ENCODE peak calls at places on chromosomes 1 and 21, in five cellular contexts. C, Y, X, R and N are unnamed samples.

GRCh38 chr1:160781129-160781808 is 14.7 kb upstream of the LY9 start:
- DNase-seq in C (no peak), X (no peak), Y (peak; percentile 76), R (peak; percentile 80), N (no peak)

GRCh38 chr1:107339775-107340174 is 198.9 kb downstream of the NTNG1 start:
- DNase-seq in Y (no peak), X (no peak), C (no peak), R (no peak), N (no peak)

GRCh38 chr1:61081637-61082335 is 575 bp upstream of the NFIA start:
- DNase-seq in R (peak; percentile 38), C (peak; percentile 84), Y (no peak), X (peak; percentile 52), N (peak; percentile 65)

GRCh38 chr1:62212411-62212810 is 17.8 kb downstream of the L1TD1 start:
- DNase-seq in C (no peak), Y (no peak), R (no peak), X (no peak), N (no peak)

GRCh38 chr1:16980473-16981268 is at the start of gene MFAP2:
- DNase-seq in Y (no peak), C (no peak), R (peak; percentile 36), X (no peak), N (no peak)

GRCh38 chr1:36400825-36401601 is 3.3 kb upstream of the LSM10 start:
- DNase-seq in R (peak; percentile 48), X (peak; percentile 74), C (peak; percentile 50), Y (no peak), N (peak; percentile 75)

GRCh38 chr1:116511459-116512019 is 59.3 kb downstream of the CD58 start:
- DNase-seq in Y (no peak), X (no peak), R (no peak), C (no peak), N (no peak)

GRCh38 chr21:36542312-36543101 is 62.6 kb upstream of the CLDN14 start:
- DNase-seq in R (peak; percentile 16), X (no peak), Y (peak; percentile 10), C (no peak), N (no peak)

GRCh38 chr1:232669981-232670763 is 40.2 kb upstream of the SIPA1L2 start:
- DNase-seq in X (no peak), R (no peak), Y (no peak), C (no peak), N (no peak)

GRCh38 chr1:8951246-8951645 is 5.6 kb downstream of the CA6 start:
- DNase-seq in C (no peak), X (no peak), Y (no peak), R (no peak), N (no peak)

GRCh38 chr1:51518730-51519047 is 377 bp downstream of the EPS15 start:
- DNase-seq in R (peak; percentile 71), X (peak; percentile 31), Y (peak; percentile 43), C (no peak), N (peak; percentile 76)

GRCh38 chr21:42757422-42757821 is 104.0 kb downstream of the PDE9A start:
- DNase-seq in X (no peak), Y (no peak), R (no peak), C (no peak), N (no peak)

GRCh38 chr1:179229214-179230140 is at the start of gene ABL2:
- DNase-seq in X (peak; percentile 29), R (peak; percentile 62), Y (peak; percentile 19), C (peak; percentile 29), N (peak; percentile 67)

GRCh38 chr1:114595602-114596001 is 14.2 kb upstream of the BCAS2 start:
- DNase-seq in R (no peak), Y (no peak), C (no peak), X (no peak), N (no peak)

GRCh38 chr1:65147424-65148177 is 402 bp upstream of the AK4 start:
- DNase-seq in Y (peak; percentile 46), R (peak; percentile 45), X (no peak), C (peak; percentile 20), N (peak; percentile 89)

GRCh38 chr1:223714849-223715709 is 2.7 kb downstream of the CAPN2 start:
- DNase-seq in Y (peak; percentile 50), C (peak; percentile 64), R (peak; percentile 24), X (peak; percentile 83), N (no peak)

GRCh38 chr1:1852619-1853414 is 38.1 kb downstream of the GNB1 start:
- DNase-seq in C (no peak), Y (no peak), X (no peak), R (no peak), N (no peak)

GRCh38 chr1:1846386-1846918 is 44.4 kb downstream of the GNB1 start:
- DNase-seq in C (no peak), X (no peak), R (no peak), Y (no peak), N (no peak)

GRCh38 chr1:1842360-1843146 is 48.3 kb downstream of the GNB1 start:
- DNase-seq in X (no peak), Y (no peak), R (peak; percentile 26), C (no peak), N (no peak)

GRCh38 chr1:1847061-1847460 is 43.8 kb downstream of the GNB1 start:
- DNase-seq in Y (peak; percentile 27), R (peak; percentile 49), C (no peak), X (peak; percentile 65), N (no peak)

GRCh38 chr1:1847501-1848289 is 43.2 kb downstream of the GNB1 start:
- DNase-seq in Y (no peak), X (no peak), C (no peak), R (no peak), N (no peak)
- TF ChIP-seq POLR2A in Y (no peak), X (no peak), C (no peak), R (no peak), N (no peak)

GRCh38 chr1:165857046-165857801 is 29.8 kb downstream of the UCK2 start:
- DNase-seq in C (peak; percentile 33), Y (no peak), X (no peak), R (no peak), N (no peak)

GRCh38 chr1:165855010-165855838 is 27.8 kb downstream of the UCK2 start:
- DNase-seq in R (no peak), C (no peak), Y (no peak), X (no peak), N (no peak)

GRCh38 chr1:165858364-165858823 is 31.0 kb downstream of the UCK2 start:
- DNase-seq in Y (no peak), R (peak; percentile 73), C (no peak), X (no peak), N (peak; percentile 81)

GRCh38 chr1:165854101-165854845 is 26.9 kb downstream of the UCK2 start:
- DNase-seq in C (peak; percentile 78), Y (no peak), X (no peak), R (no peak), N (no peak)

DNA sequence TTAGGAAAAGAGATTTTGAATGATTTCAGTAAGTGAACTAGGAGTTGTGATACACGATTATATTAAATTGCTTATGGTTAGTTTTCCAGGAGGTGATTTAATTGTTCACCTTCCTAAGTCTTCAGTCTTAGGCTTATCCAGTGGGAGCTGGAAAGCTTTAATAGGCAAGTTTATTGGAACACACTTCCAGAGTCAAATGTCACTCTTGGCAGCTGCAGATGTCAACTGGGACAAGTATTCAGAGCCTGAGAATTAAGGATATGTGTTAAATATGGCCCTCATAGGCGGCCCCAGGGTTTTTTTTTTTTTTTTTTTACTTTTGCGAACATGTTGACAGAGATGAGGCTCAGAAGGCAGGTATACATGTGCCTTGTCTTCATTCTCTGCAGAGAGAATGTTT is 29.2 kb downstream of the UCK2 start:
- DNase-seq in R (no peak), X (no peak), C (no peak), Y (peak; percentile 49), N (no peak)
- H3K27ac ChIP-seq in R (no peak overlapping the region), X (no peak overlapping the region), C (peak overlapping the region; percentile 50), Y (no peak overlapping the region), N (no peak overlapping the region)

DNA sequence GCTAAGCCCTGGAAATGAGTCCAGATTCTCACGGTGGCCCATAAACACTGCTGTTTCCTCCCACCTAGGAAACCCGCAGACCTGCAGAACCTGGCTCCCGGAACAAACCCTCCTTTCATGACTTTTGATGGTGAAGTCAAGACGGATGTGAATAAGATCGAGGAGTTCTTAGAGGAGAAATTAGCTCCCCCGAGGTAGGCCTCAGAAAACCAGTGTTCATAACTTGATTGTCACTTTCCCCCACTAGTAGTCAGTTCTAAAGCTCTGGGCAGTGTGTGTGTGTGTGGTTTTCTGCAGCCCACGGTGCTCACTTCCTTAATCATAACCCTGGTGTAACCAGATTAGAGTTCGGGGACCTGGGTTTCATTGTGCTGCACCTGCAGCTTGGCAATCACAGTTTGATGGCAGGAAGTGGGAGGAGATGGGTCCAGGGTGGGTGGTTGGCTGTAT is 39.1 kb downstream of the CLIC6 start:
- DNase-seq in Y (no peak), X (no peak), R (no peak), C (no peak), N (no peak)
- TF ChIP-seq POLR2A in Y (no peak), X (no peak), R (no peak), C (no peak), N (no peak)

GRCh38 chr1:184502154-184502553 is 115.3 kb downstream of the C1orf21 start:
- DNase-seq in Y (no peak), C (no peak), X (no peak), R (no peak), N (no peak)

GRCh38 chr1:184506501-184506900 is 119.7 kb downstream of the C1orf21 start:
- DNase-seq in X (no peak), C (no peak), Y (no peak), R (no peak), N (no peak)

GRCh38 chr1:184504695-184505338 is 118.0 kb downstream of the C1orf21 start:
- DNase-seq in Y (no peak), X (no peak), R (no peak), C (no peak), N (no peak)

GRCh38 chr1:184503221-184503749 is 116.5 kb downstream of the C1orf21 start:
- DNase-seq in R (no peak), X (no peak), C (no peak), Y (no peak), N (no peak)

DNA sequence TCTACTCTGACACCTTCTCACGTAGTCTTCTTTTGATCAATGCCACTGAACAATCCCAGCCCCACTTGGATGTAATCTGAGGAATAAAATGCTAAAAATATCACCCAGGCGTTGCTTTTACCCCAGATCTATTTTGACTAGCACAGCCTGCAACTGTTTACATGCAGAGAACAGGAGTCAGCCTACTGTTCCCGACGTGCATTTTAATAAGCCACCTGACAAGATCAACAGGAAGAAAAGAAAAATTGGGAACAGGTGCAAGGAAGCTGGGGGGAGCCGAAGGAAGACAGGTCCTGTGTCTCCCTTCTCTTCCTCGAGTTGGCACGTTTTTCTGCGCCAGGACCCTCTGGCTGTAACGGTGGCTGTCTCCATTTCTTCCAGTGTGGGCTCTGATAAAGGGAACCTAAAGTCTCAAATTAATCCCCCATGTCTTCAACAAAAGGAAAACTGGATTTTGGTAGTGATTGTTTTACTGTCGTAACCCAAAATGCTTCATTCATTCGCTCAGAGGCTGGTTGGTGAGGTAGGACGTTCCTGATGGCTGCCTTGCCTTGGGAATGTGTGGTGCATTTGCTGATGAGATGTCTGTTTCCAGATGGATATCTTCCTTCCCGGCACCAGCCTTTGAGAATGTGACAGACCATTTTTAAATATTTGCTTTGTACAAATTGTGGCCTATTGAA is 117.3 kb downstream of the C1orf21 start:
- DNase-seq in R (no peak), C (no peak), Y (peak; percentile 48), X (no peak), N (no peak)
- H3K27ac ChIP-seq in R (no peak overlapping the region), C (no peak overlapping the region), Y (peak overlapping the region; percentile 72), X (no peak overlapping the region), N (no peak overlapping the region)